ENCODE peak calls at places on chromosomes 7 and 10, in ten cellular contexts. One of them, this sample, is unnamed.

GRCh38 chr10:52485486-52485885 is 171.4 kb downstream of the DKK1 start:
- DNase-seq in M059J: no peak
- DNase-seq in RCC 7860: no peak
- DNase-seq in substantia nigra: no peak
- DNase-seq in fibroblast of the aortic adventitia: peak; percentile 49
- DNase-seq in cardiac fibroblast: no peak
- DNase-seq in stimulated activated CD8-positive, alpha-beta memory T cell treated with anti-CD3 and anti-CD28 coated beads, Interleukin-15, amount 100 ng/mL, for 24 hours: no peak
- DNase-seq in GM23338: no peak
- DNase-seq in astrocyte of the spinal cord: no peak
- DNase-seq in GM19239: no peak
- DNase-seq in this sample: no peak

GRCh38 chr10:113880236-113880635 is 25.8 kb downstream of the NHLRC2 start:
- DNase-seq in stimulated activated CD8-positive, alpha-beta memory T cell treated with anti-CD3 and anti-CD28 coated beads, Interleukin-15, amount 100 ng/mL, for 24 hours: no peak
- DNase-seq in astrocyte of the spinal cord: peak; percentile 40
- DNase-seq in fibroblast of the aortic adventitia: peak; percentile 47
- DNase-seq in substantia nigra: no peak
- DNase-seq in RCC 7860: peak; percentile 45
- DNase-seq in cardiac fibroblast: peak; percentile 76
- DNase-seq in GM19239: no peak
- DNase-seq in M059J: peak; percentile 43
- DNase-seq in GM23338: no peak
- DNase-seq in this sample: no peak

GRCh38 chr7:128777156-128778123 is 1.8 kb upstream of the OPN1SW start:
- DNase-seq in fibroblast of the aortic adventitia: peak; percentile 46
- DNase-seq in astrocyte of the spinal cord: peak; percentile 31
- DNase-seq in substantia nigra: no peak
- DNase-seq in stimulated activated CD8-positive, alpha-beta memory T cell treated with anti-CD3 and anti-CD28 coated beads, Interleukin-15, amount 100 ng/mL, for 24 hours: no peak
- DNase-seq in RCC 7860: no peak
- DNase-seq in cardiac fibroblast: peak; percentile 70
- DNase-seq in GM23338: no peak
- DNase-seq in GM19239: no peak
- DNase-seq in M059J: peak; percentile 53
- DNase-seq in this sample: no peak

GRCh38 chr10:17256627-17257026 is 28.6 kb downstream of the VIM start:
- DNase-seq in RCC 7860: no peak
- DNase-seq in cardiac fibroblast: no peak
- DNase-seq in GM23338: no peak
- DNase-seq in stimulated activated CD8-positive, alpha-beta memory T cell treated with anti-CD3 and anti-CD28 coated beads, Interleukin-15, amount 100 ng/mL, for 24 hours: no peak
- DNase-seq in substantia nigra: no peak
- DNase-seq in fibroblast of the aortic adventitia: no peak
- DNase-seq in astrocyte of the spinal cord: peak; percentile 13
- DNase-seq in GM19239: no peak
- DNase-seq in M059J: peak; percentile 4
- DNase-seq in this sample: no peak

GRCh38 chr7:99601656-99602310 is 3.7 kb downstream of the TMEM225B start:
- DNase-seq in GM23338: peak; percentile 78
- DNase-seq in cardiac fibroblast: no peak
- DNase-seq in M059J: no peak
- DNase-seq in astrocyte of the spinal cord: no peak
- DNase-seq in RCC 7860: no peak
- DNase-seq in fibroblast of the aortic adventitia: no peak
- DNase-seq in GM19239: no peak
- DNase-seq in substantia nigra: no peak
- DNase-seq in stimulated activated CD8-positive, alpha-beta memory T cell treated with anti-CD3 and anti-CD28 coated beads, Interleukin-15, amount 100 ng/mL, for 24 hours: no peak
- DNase-seq in this sample: no peak

GRCh38 chr7:2528481-2529095 is 9.0 kb downstream of the LFNG start:
- DNase-seq in GM19239: no peak
- DNase-seq in astrocyte of the spinal cord: no peak
- DNase-seq in fibroblast of the aortic adventitia: no peak
- DNase-seq in RCC 7860: no peak
- DNase-seq in M059J: no peak
- DNase-seq in cardiac fibroblast: no peak
- DNase-seq in stimulated activated CD8-positive, alpha-beta memory T cell treated with anti-CD3 and anti-CD28 coated beads, Interleukin-15, amount 100 ng/mL, for 24 hours: no peak
- DNase-seq in GM23338: peak; percentile 1
- DNase-seq in substantia nigra: no peak
- DNase-seq in this sample: no peak

GRCh38 chr7:19107392-19108147 is 9.9 kb downstream of the TWIST1 start:
- DNase-seq in fibroblast of the aortic adventitia: peak; percentile 81
- DNase-seq in astrocyte of the spinal cord: peak; percentile 82
- DNase-seq in GM23338: peak; percentile 73
- DNase-seq in M059J: peak; percentile 77
- DNase-seq in substantia nigra: no peak
- DNase-seq in stimulated activated CD8-positive, alpha-beta memory T cell treated with anti-CD3 and anti-CD28 coated beads, Interleukin-15, amount 100 ng/mL, for 24 hours: no peak
- DNase-seq in RCC 7860: no peak
- DNase-seq in GM19239: no peak
- DNase-seq in cardiac fibroblast: peak; percentile 78
- DNase-seq in this sample: no peak

GRCh38 chr7:135785065-135785464 is 36.5 kb upstream of the FAM180A start:
- DNase-seq in GM19239: no peak
- DNase-seq in GM23338: no peak
- DNase-seq in M059J: no peak
- DNase-seq in cardiac fibroblast: no peak
- DNase-seq in fibroblast of the aortic adventitia: no peak
- DNase-seq in stimulated activated CD8-positive, alpha-beta memory T cell treated with anti-CD3 and anti-CD28 coated beads, Interleukin-15, amount 100 ng/mL, for 24 hours: no peak
- DNase-seq in substantia nigra: no peak
- DNase-seq in RCC 7860: no peak
- DNase-seq in astrocyte of the spinal cord: no peak
- DNase-seq in this sample: no peak

GRCh38 chr10:75293456-75293840 is 57.7 kb upstream of the COMTD1 start:
- DNase-seq in RCC 7860: no peak
- DNase-seq in stimulated activated CD8-positive, alpha-beta memory T cell treated with anti-CD3 and anti-CD28 coated beads, Interleukin-15, amount 100 ng/mL, for 24 hours: no peak
- DNase-seq in GM23338: no peak
- DNase-seq in cardiac fibroblast: no peak
- DNase-seq in fibroblast of the aortic adventitia: no peak
- DNase-seq in GM19239: no peak
- DNase-seq in astrocyte of the spinal cord: no peak
- DNase-seq in M059J: peak; percentile 8
- DNase-seq in substantia nigra: no peak
- DNase-seq in this sample: no peak

GRCh38 chr10:3330687-3331086 is 158.1 kb upstream of the PITRM1 start:
- DNase-seq in GM19239: no peak
- DNase-seq in stimulated activated CD8-positive, alpha-beta memory T cell treated with anti-CD3 and anti-CD28 coated beads, Interleukin-15, amount 100 ng/mL, for 24 hours: no peak
- DNase-seq in RCC 7860: peak; percentile 76
- DNase-seq in astrocyte of the spinal cord: peak; percentile 82
- DNase-seq in substantia nigra: no peak
- DNase-seq in GM23338: no peak
- DNase-seq in fibroblast of the aortic adventitia: peak; percentile 77
- DNase-seq in cardiac fibroblast: peak; percentile 73
- DNase-seq in M059J: peak; percentile 51
- DNase-seq in this sample: no peak

This sample was measured in hippocampal formation.